ENCODE peak calls at places on chromosomes 5 and 9, in nine cellular contexts. One of them, this sample, is unnamed.

GRCh38 chr5:173714551-173715428 is 98.3 kb upstream of the BOD1 start:
- DNase-seq in HFF-Myc: peak
- DNase-seq in activated gamma-delta T cell treated with anti-CD3 and anti-CD28 coated beads, Interleukin-2, amount 50 U/mL, for 16 hours: no peak
- DNase-seq in activated T-cell treated with anti-CD3 and anti-CD28 coated beads, Interleukin-2, amount 50 U/mL, for 48 hours: no peak
- DNase-seq in nephron progenitor cell: no peak
- DNase-seq in left cardiac atrium: no peak
- DNase-seq in HT1080: peak
- DNase-seq in retina: no peak
- DNase-seq in upper lobe of right lung: no peak
- DNase-seq in this sample: peak

GRCh38 chr5:881551-881935 is 11.1 kb downstream of the BRD9 start:
- DNase-seq in activated gamma-delta T cell treated with anti-CD3 and anti-CD28 coated beads, Interleukin-2, amount 50 U/mL, for 16 hours: no peak
- DNase-seq in retina: no peak
- DNase-seq in HFF-Myc: no peak
- DNase-seq in left cardiac atrium: no peak
- DNase-seq in nephron progenitor cell: no peak
- DNase-seq in activated T-cell treated with anti-CD3 and anti-CD28 coated beads, Interleukin-2, amount 50 U/mL, for 48 hours: no peak
- DNase-seq in HT1080: no peak
- DNase-seq in upper lobe of right lung: no peak
- DNase-seq in this sample: no peak

GRCh38 chr5:4866131-4866659 is 273.9 kb upstream of the ADAMTS16 start:
- DNase-seq in HFF-Myc: no peak
- DNase-seq in nephron progenitor cell: no peak
- DNase-seq in activated gamma-delta T cell treated with anti-CD3 and anti-CD28 coated beads, Interleukin-2, amount 50 U/mL, for 16 hours: no peak
- DNase-seq in upper lobe of right lung: no peak
- DNase-seq in left cardiac atrium: no peak
- DNase-seq in activated T-cell treated with anti-CD3 and anti-CD28 coated beads, Interleukin-2, amount 50 U/mL, for 48 hours: no peak
- DNase-seq in retina: no peak
- DNase-seq in HT1080: no peak
- DNase-seq in this sample: no peak

GRCh38 chr9:87119328-87119881 is 172.1 kb upstream of the GAS1 start:
- DNase-seq in upper lobe of right lung: no peak
- DNase-seq in activated gamma-delta T cell treated with anti-CD3 and anti-CD28 coated beads, Interleukin-2, amount 50 U/mL, for 16 hours: no peak
- DNase-seq in nephron progenitor cell: no peak
- DNase-seq in HFF-Myc: peak
- DNase-seq in left cardiac atrium: peak
- DNase-seq in HT1080: peak
- DNase-seq in activated T-cell treated with anti-CD3 and anti-CD28 coated beads, Interleukin-2, amount 50 U/mL, for 48 hours: no peak
- DNase-seq in retina: no peak
- DNase-seq in this sample: no peak

GRCh38 chr5:9156282-9156681 is 389.6 kb downstream of the SEMA5A start:
- DNase-seq in nephron progenitor cell: peak
- DNase-seq in activated T-cell treated with anti-CD3 and anti-CD28 coated beads, Interleukin-2, amount 50 U/mL, for 48 hours: no peak
- DNase-seq in activated gamma-delta T cell treated with anti-CD3 and anti-CD28 coated beads, Interleukin-2, amount 50 U/mL, for 16 hours: no peak
- DNase-seq in HT1080: peak
- DNase-seq in upper lobe of right lung: no peak
- DNase-seq in retina: peak
- DNase-seq in left cardiac atrium: peak
- DNase-seq in HFF-Myc: peak
- DNase-seq in this sample: peak

GRCh38 chr5:150401076-150401375 is 11.7 kb downstream of the CD74 start:
- DNase-seq in HT1080: no peak
- DNase-seq in left cardiac atrium: no peak
- DNase-seq in nephron progenitor cell: no peak
- DNase-seq in upper lobe of right lung: no peak
- DNase-seq in retina: no peak
- DNase-seq in activated T-cell treated with anti-CD3 and anti-CD28 coated beads, Interleukin-2, amount 50 U/mL, for 48 hours: no peak
- DNase-seq in activated gamma-delta T cell treated with anti-CD3 and anti-CD28 coated beads, Interleukin-2, amount 50 U/mL, for 16 hours: no peak
- DNase-seq in HFF-Myc: no peak
- DNase-seq in this sample: no peak

GRCh38 chr9:7848498-7848897 is 48.9 kb upstream of the DMAC1 start:
- DNase-seq in nephron progenitor cell: no peak
- DNase-seq in HFF-Myc: no peak
- DNase-seq in HT1080: no peak
- DNase-seq in retina: no peak
- DNase-seq in upper lobe of right lung: no peak
- DNase-seq in left cardiac atrium: no peak
- DNase-seq in activated T-cell treated with anti-CD3 and anti-CD28 coated beads, Interleukin-2, amount 50 U/mL, for 48 hours: no peak
- DNase-seq in activated gamma-delta T cell treated with anti-CD3 and anti-CD28 coated beads, Interleukin-2, amount 50 U/mL, for 16 hours: no peak
- DNase-seq in this sample: no peak

GRCh38 chr5:73390989-73391388 is 57.6 kb downstream of the FOXD1 start:
- DNase-seq in retina: no peak
- DNase-seq in activated gamma-delta T cell treated with anti-CD3 and anti-CD28 coated beads, Interleukin-2, amount 50 U/mL, for 16 hours: no peak
- DNase-seq in upper lobe of right lung: no peak
- DNase-seq in nephron progenitor cell: no peak
- DNase-seq in HFF-Myc: no peak
- DNase-seq in left cardiac atrium: no peak
- DNase-seq in activated T-cell treated with anti-CD3 and anti-CD28 coated beads, Interleukin-2, amount 50 U/mL, for 48 hours: no peak
- DNase-seq in HT1080: no peak
- DNase-seq in this sample: no peak

GRCh38 chr9:133221177-133221809 is 12.2 kb upstream of the OBP2B start:
- DNase-seq in retina: no peak
- DNase-seq in upper lobe of right lung: peak
- DNase-seq in HT1080: no peak
- DNase-seq in activated gamma-delta T cell treated with anti-CD3 and anti-CD28 coated beads, Interleukin-2, amount 50 U/mL, for 16 hours: no peak
- DNase-seq in left cardiac atrium: no peak
- DNase-seq in HFF-Myc: no peak
- DNase-seq in nephron progenitor cell: no peak
- DNase-seq in activated T-cell treated with anti-CD3 and anti-CD28 coated beads, Interleukin-2, amount 50 U/mL, for 48 hours: no peak
- DNase-seq in this sample: no peak

GRCh38 chr5:96146675-96147074 is 185.0 kb upstream of the ELL2 start:
- DNase-seq in left cardiac atrium: no peak
- DNase-seq in HFF-Myc: peak
- DNase-seq in activated T-cell treated with anti-CD3 and anti-CD28 coated beads, Interleukin-2, amount 50 U/mL, for 48 hours: no peak
- DNase-seq in HT1080: peak
- DNase-seq in activated gamma-delta T cell treated with anti-CD3 and anti-CD28 coated beads, Interleukin-2, amount 50 U/mL, for 16 hours: no peak
- DNase-seq in retina: no peak
- DNase-seq in upper lobe of right lung: no peak
- DNase-seq in nephron progenitor cell: no peak
- DNase-seq in this sample: peak

This sample was measured in NCI-H460.